ENCODE peak calls at places on chromosomes 4 and X, in eight cellular contexts. P is nephron progenitor cell; E is fibroblast of mammary gland; S is CD8-positive, alpha-beta memory T cell; X is prostate gland; K is sigmoid colon; F is NCI-H1694; T is glomerular endothelial cell. B is an unnamed sample.

GRCh38 chr4:10354746-10355145 is 102.5 kb downstream of the ZNF518B start:
- DNase-seq in F (no peak), K (no peak), P (no peak), S (no peak), T (no peak), X (no peak), E (no peak), B (no peak)

GRCh38 chr4:129929052-129929451 is 833.1 kb downstream of the C4orf33 start:
- DNase-seq in T (no peak), F (peak; percentile 2), X (no peak), E (peak; percentile 1), S (no peak), P (no peak), K (no peak), B (peak; percentile 22)

GRCh38 chr4:1334579-1334895 is 12.5 kb upstream of the UVSSA start:
- DNase-seq in S (no peak), K (no peak), E (no peak), T (no peak), P (no peak), F (no peak), X (no peak), B (no peak)

GRCh38 chrX:42519666-42520231 is 258.2 kb downstream of the PPP1R2C start:
- DNase-seq in E (peak; percentile 66), T (no peak), K (no peak), X (no peak), P (no peak), F (no peak), S (no peak), B (no peak)

GRCh38 chr4:38715076-38715475 is 51.1 kb downstream of the KLF3 start:
- DNase-seq in S (no peak), T (no peak), E (no peak), P (no peak), K (no peak), X (no peak), F (no peak), B (no peak)

GRCh38 chr4:45453258-45453841 is 670.5 kb downstream of the GABRG1 start:
- DNase-seq in T (no peak), P (peak; percentile 17), E (peak; percentile 34), K (no peak), X (no peak), F (peak; percentile 24), S (no peak), B (no peak)

GRCh38 chrX:150879855-150880807 is 18.3 kb downstream of the CD99L2 start:
- DNase-seq in T (no peak), X (no peak), F (no peak), K (no peak), S (no peak), P (no peak), E (no peak), B (no peak)

GRCh38 chr4:6338951-6339817 is 69.5 kb downstream of the WFS1 start:
- DNase-seq in E (no peak), P (no peak), S (no peak), T (no peak), X (no peak), K (no peak), F (no peak), B (no peak)

GRCh38 chr4:76023381-76023780 is at the start of gene CXCL10:
- DNase-seq in P (no peak), E (no peak), F (no peak), K (no peak), X (no peak), S (no peak), T (no peak), B (no peak)

GRCh38 chr4:176805155-176805554 is 12.4 kb upstream of the VEGFC start:
- DNase-seq in X (no peak), K (no peak), F (no peak), T (no peak), P (no peak), S (no peak), E (peak; percentile 81), B (no peak)

GRCh38 chr4:160983035-160983434 is 1180.8 kb downstream of the FSTL5 start:
- DNase-seq in T (no peak), S (no peak), X (no peak), P (no peak), E (no peak), F (no peak), K (no peak), B (no peak)

GRCh38 chr4:77815651-77816050 is 3.5 kb downstream of the CNOT6L start:
- DNase-seq in T (no peak), F (no peak), E (no peak), K (no peak), X (no peak), S (no peak), P (no peak), B (no peak)

GRCh38 chr4:147754037-147754445 is 22.2 kb downstream of the ARHGAP10 start:
- DNase-seq in X (no peak), K (no peak), E (peak; percentile 92), S (no peak), P (no peak), T (no peak), F (no peak), B (no peak)

GRCh38 chrX:68753218-68753617 is 75.6 kb upstream of the EFNB1 start:
- DNase-seq in K (no peak), P (no peak), X (no peak), E (no peak), S (no peak), T (no peak), F (no peak), B (no peak)

GRCh38 chr4:130747842-130748241 is 1651.9 kb downstream of the C4orf33 start:
- DNase-seq in K (no peak), P (no peak), E (peak; percentile 1), X (no peak), F (peak; percentile 3), S (no peak), T (no peak), B (no peak)

GRCh38 chr4:166972071-166972470 is 262.2 kb downstream of the SPOCK3 start:
- DNase-seq in E (peak; percentile 51), S (no peak), K (no peak), P (no peak), F (no peak), X (no peak), T (no peak), B (peak; percentile 22)

GRCh38 chrX:16665089-16665488 is 15.1 kb downstream of the S100G start:
- DNase-seq in K (no peak), P (no peak), S (no peak), X (no peak), E (peak; percentile 80), T (no peak), F (no peak), B (no peak)

GRCh38 chr4:98261291-98262271 is at the start of gene RAP1GDS1:
- DNase-seq in K (peak; percentile 78), E (peak; percentile 73), T (peak; percentile 44), P (no peak), S (peak; percentile 75), F (peak; percentile 7), X (peak; percentile 36), B (peak; percentile 62)

GRCh38 chr4:1196421-1197183 is 24.2 kb upstream of the SPON2 start:
- DNase-seq in T (no peak), F (no peak), P (no peak), S (no peak), E (no peak), K (peak; percentile 56), X (no peak), B (no peak)

GRCh38 chr4:115233600-115233999 is 120.2 kb upstream of the NDST4 start:
- DNase-seq in T (no peak), E (no peak), P (no peak), K (no peak), S (no peak), X (no peak), F (no peak), B (no peak)

GRCh38 chr4:16169491-16169890 is 56.8 kb downstream of the TAPT1 start:
- DNase-seq in F (no peak), E (no peak), K (no peak), X (no peak), T (no peak), S (no peak), P (no peak), B (no peak)

GRCh38 chrX:114997779-114998178 is 19.6 kb downstream of the IL13RA2 start:
- DNase-seq in X (no peak), F (no peak), K (no peak), P (no peak), E (no peak), S (no peak), T (no peak), B (no peak)

GRCh38 chr4:26589699-26590098 is 5.8 kb downstream of the TBC1D19 start:
- DNase-seq in S (no peak), E (no peak), X (no peak), P (no peak), K (no peak), F (no peak), T (no peak), B (no peak)

GRCh38 chr4:85399270-85399669 is 75.7 kb upstream of the ARHGAP24 start:
- DNase-seq in P (no peak), E (no peak), K (no peak), T (no peak), S (no peak), F (no peak), X (no peak), B (no peak)

GRCh38 chr4:54213812-54214211 is 15.3 kb upstream of the PDGFRA start:
- DNase-seq in X (no peak), P (no peak), T (no peak), E (peak; percentile 58), S (no peak), F (no peak), K (no peak), B (no peak)

GRCh38 chrX:118655561-118656246 is 71.7 kb upstream of the IL13RA1 start:
- DNase-seq in S (no peak), F (no peak), P (no peak), K (no peak), T (no peak), E (peak; percentile 61), X (no peak), B (no peak)

GRCh38 chrX:23503835-23504539 is 163.3 kb upstream of the PRDX4 start:
- DNase-seq in P (no peak), K (peak; percentile 57), T (peak; percentile 50), E (peak; percentile 87), X (peak; percentile 83), S (no peak), F (peak; percentile 10), B (peak; percentile 46)

GRCh38 chr4:144873591-144873990 is 224.4 kb downstream of the ANAPC10 start:
- DNase-seq in P (no peak), S (no peak), E (no peak), T (no peak), K (no peak), F (no peak), X (no peak), B (no peak)

GRCh38 chr4:3286335-3287175 is 6.3 kb upstream of the RGS12 start:
- DNase-seq in P (no peak), T (no peak), X (no peak), S (no peak), F (no peak), E (no peak), K (no peak), B (peak; percentile 15)

GRCh38 chr4:92599044-92599443 is 295.3 kb downstream of the GRID2 start:
- DNase-seq in F (no peak), S (no peak), E (no peak), P (no peak), K (no peak), X (no peak), T (no peak), B (no peak)

GRCh38 chrX:13197961-13198761 is 121.7 kb downstream of the ATXN3L start:
- DNase-seq in E (no peak), T (no peak), P (no peak), S (no peak), X (no peak), F (no peak), K (no peak), B (no peak)

GRCh38 chr4:140046573-140046972 is 107.4 kb downstream of the MAML3 start:
- DNase-seq in X (no peak), S (no peak), T (no peak), E (no peak), K (no peak), F (no peak), P (peak; percentile 37), B (no peak)

GRCh38 chr4:71338846-71339593 is at the start of gene SLC4A4:
- DNase-seq in P (no peak), F (no peak), E (peak; percentile 69), T (no peak), S (no peak), X (no peak), K (no peak), B (no peak)

GRCh38 chrX:46257451-46257879 is 287.8 kb downstream of the ZNF674 start:
- DNase-seq in T (no peak), F (no peak), E (no peak), P (no peak), K (no peak), X (no peak), S (no peak), B (no peak)

B was measured in testis.